ENCODE peak calls at places on chromosomes 1 and 21, in ten cellular contexts. S, U, C, Y, M, L, G, X, Z and P are unnamed samples.

GRCh38 chr1:232149302-232150201 is 480.4 kb downstream of the SIPA1L2 start:
- DNase-seq in L (no peak), Y (no peak), S (peak), M (peak), C (no peak), X (no peak), Z (no peak), U (no peak), G (no peak), P (no peak)

GRCh38 chr1:179012033-179012432 is 13.7 kb upstream of the FAM20B start:
- DNase-seq in Y (no peak), S (peak), M (no peak), L (no peak), Z (no peak), G (no peak), X (no peak), U (no peak), C (no peak), P (no peak)

GRCh38 chr1:24928631-24929090 is 1.4 kb downstream of the RUNX3 start:
- DNase-seq in G (peak), Y (no peak), X (peak), Z (no peak), M (no peak), S (no peak), L (peak), C (peak), U (no peak), P (no peak)

GRCh38 chr1:94117250-94117851 is 3.6 kb downstream of the ABCA4 start:
- DNase-seq in X (no peak), Z (no peak), G (no peak), S (no peak), C (no peak), Y (no peak), L (no peak), U (no peak), M (no peak), P (no peak)

GRCh38 chr1:16367258-16367967 is 371 bp downstream of the SZRD1 start:
- DNase-seq in G (peak), M (peak), Y (peak), U (peak), L (peak), C (peak), Z (peak), X (peak), S (peak), P (peak)

GRCh38 chr1:72286401-72286800 is 4.1 kb upstream of the NEGR1 start:
- DNase-seq in M (no peak), L (no peak), U (no peak), X (no peak), G (no peak), S (no peak), Y (no peak), Z (no peak), C (no peak), P (no peak)

GRCh38 chr1:214234635-214235025 is 46.3 kb upstream of the SMYD2 start:
- DNase-seq in S (peak), U (no peak), L (no peak), X (no peak), Y (no peak), C (no peak), Z (no peak), G (no peak), M (no peak), P (no peak)

GRCh38 chr1:158146165-158146564 is 34.5 kb upstream of the CD1D start:
- DNase-seq in M (peak), G (no peak), C (no peak), U (no peak), S (peak), Y (no peak), L (no peak), X (no peak), Z (no peak), P (no peak)

GRCh38 chr1:12113433-12114339 is 50.6 kb downstream of the TNFRSF8 start:
- DNase-seq in M (no peak), Z (no peak), Y (no peak), C (no peak), L (no peak), U (no peak), G (no peak), S (peak), X (peak), P (no peak)

GRCh38 chr1:153790996-153791855 is 16.0 kb downstream of the SLC27A3 start:
- DNase-seq in S (peak), M (no peak), C (no peak), Z (peak), U (peak), Y (peak), X (peak), G (no peak), L (no peak), P (peak)

GRCh38 chr1:193338194-193338593 is 151.8 kb upstream of the B3GALT2 start:
- DNase-seq in U (no peak), L (no peak), M (peak), X (no peak), Y (no peak), G (no peak), C (no peak), Z (no peak), S (peak), P (peak)

GRCh38 chr1:23922321-23922943 is 9.3 kb upstream of the CNR2 start:
- DNase-seq in U (no peak), G (no peak), M (no peak), Y (no peak), X (no peak), C (no peak), Z (no peak), L (no peak), S (no peak), P (no peak)

GRCh38 chr1:116218922-116219321 is 107.7 kb downstream of the MAB21L3 start:
- DNase-seq in L (no peak), G (no peak), S (peak), Z (no peak), M (no peak), Y (no peak), C (no peak), U (no peak), X (no peak), P (no peak)

GRCh38 chr1:236345728-236346127 is 48.4 kb upstream of the EDARADD start:
- DNase-seq in X (peak), S (no peak), Z (peak), L (peak), Y (no peak), U (no peak), M (no peak), G (no peak), C (no peak), P (no peak)

GRCh38 chr1:186330758-186331157 is 44.3 kb downstream of the TPR start:
- DNase-seq in X (no peak), Y (no peak), M (no peak), U (no peak), C (no peak), G (no peak), S (no peak), L (no peak), Z (peak), P (no peak)

GRCh38 chr1:29969576-29969975 is 733.3 kb downstream of the PTPRU start:
- DNase-seq in L (no peak), Z (no peak), U (no peak), X (no peak), G (no peak), S (no peak), C (no peak), M (no peak), Y (no peak), P (no peak)

GRCh38 chr1:109295712-109296415 is 10.9 kb downstream of the MYBPHL start:
- DNase-seq in X (no peak), C (no peak), M (no peak), L (no peak), G (no peak), S (no peak), U (no peak), Z (no peak), Y (no peak), P (no peak)

GRCh38 chr1:207941664-207942063 is 30.7 kb upstream of the CD34 start:
- DNase-seq in M (no peak), C (no peak), X (no peak), Y (no peak), G (no peak), Z (no peak), L (no peak), S (peak), U (peak), P (no peak)

GRCh38 chr1:26696191-26696644 is 403 bp downstream of the ARID1A start:
- DNase-seq in L (peak), S (no peak), U (peak), Y (peak), G (no peak), M (no peak), C (peak), X (peak), Z (no peak), P (no peak)

GRCh38 chr1:21372383-21372782 is 67.6 kb upstream of the NBPF3 start:
- DNase-seq in X (no peak), L (no peak), Y (peak), S (no peak), G (no peak), U (no peak), C (no peak), Z (no peak), M (no peak), P (no peak)

GRCh38 chr1:2973661-2974593 is 47.3 kb upstream of the ACTRT2 start:
- DNase-seq in U (no peak), G (no peak), S (no peak), M (no peak), C (no peak), L (no peak), X (peak), Z (peak), Y (no peak), P (no peak)

GRCh38 chr21:32494946-32495703 is 82.6 kb downstream of the EVA1C start:
- DNase-seq in X (peak), G (no peak), S (peak), C (no peak), L (no peak), Z (no peak), U (peak), M (peak), Y (no peak), P (no peak)

GRCh38 chr1:182601926-182602325 is 2.3 kb downstream of the RGS16 start:
- DNase-seq in C (no peak), Z (no peak), Y (no peak), G (no peak), U (no peak), L (no peak), S (no peak), M (no peak), X (no peak), P (no peak)

GRCh38 chr21:26843912-26844257 is 1.3 kb downstream of the ADAMTS1 start:
- DNase-seq in Z (no peak), M (peak), Y (no peak), G (no peak), S (peak), C (no peak), L (no peak), X (no peak), U (no peak), P (no peak)

GRCh38 chr21:46537026-46537425 is 67.9 kb downstream of the S100B start:
- DNase-seq in X (no peak), S (no peak), M (no peak), Y (no peak), U (no peak), L (no peak), Z (no peak), C (no peak), G (no peak), P (no peak)

GRCh38 chr1:89810880-89811279 is 10.0 kb upstream of the LRRC8D start:
- DNase-seq in Z (no peak), M (no peak), C (no peak), X (no peak), L (no peak), G (no peak), U (no peak), Y (no peak), S (no peak), P (no peak)

GRCh38 chr1:34398916-34399275 is 222.2 kb downstream of the C1orf94 start:
- DNase-seq in S (no peak), C (no peak), G (no peak), U (no peak), Y (no peak), X (no peak), M (no peak), L (peak), Z (no peak), P (no peak)
- TF ChIP-seq CTCF in S (no peak), C (no peak), G (peak), U (no peak), Y (no peak), X (no peak), M (no peak), L (peak), Z (no peak), P (no peak)

DNA sequence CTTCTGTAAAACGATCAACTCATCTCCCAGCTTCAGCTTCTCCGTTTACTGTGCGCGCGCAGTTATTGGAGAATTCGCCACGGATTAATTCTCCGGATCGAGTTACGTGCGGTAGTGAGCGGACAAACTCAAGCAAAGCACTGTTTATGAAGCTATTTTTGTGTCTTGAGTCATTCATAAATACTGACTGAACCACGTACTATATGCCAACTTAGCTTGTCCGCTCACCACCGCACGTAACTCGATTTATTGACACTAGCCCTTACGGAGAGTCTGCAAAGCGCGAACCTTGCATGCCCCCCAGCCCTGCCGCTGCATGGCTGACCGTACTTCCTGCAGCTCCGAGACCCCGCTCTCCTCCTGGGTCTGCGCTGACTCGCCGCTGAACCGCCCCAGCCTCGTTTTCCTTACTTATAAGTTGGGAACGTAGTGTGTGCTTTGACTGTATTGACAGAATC is 773 bp downstream of the CHD1L start:
- DNase-seq in M (peak), C (peak), G (peak), L (peak), Z (peak), S (no peak), U (peak), X (peak), Y (peak), P (peak)
- TF ChIP-seq CTCF in M (peak), C (no peak), G (no peak), L (no peak), Z (no peak), S (no peak), U (no peak), X (peak), Y (no peak), P (peak)

GRCh38 chr1:228471762-228472398 is 15.3 kb upstream of the RNF187 start:
- DNase-seq in G (no peak), Y (no peak), C (no peak), X (peak), M (peak), Z (peak), L (no peak), S (peak), U (no peak), P (peak)
- TF ChIP-seq CTCF in G (peak), Y (peak), C (peak), X (peak), M (no peak), Z (peak), L (peak), S (peak), U (peak), P (peak)

GRCh38 chr21:36859744-36860501 is 106.5 kb downstream of the HLCS start:
- DNase-seq in Y (peak), C (peak), X (peak), L (no peak), Z (peak), G (no peak), U (peak), M (peak), S (peak), P (peak)
- TF ChIP-seq CTCF in Y (no peak), C (no peak), X (no peak), L (no peak), Z (no peak), G (no peak), U (no peak), M (no peak), S (no peak), P (no peak)

GRCh38 chr21:40155563-40155962 is 288.3 kb downstream of the PCP4 start:
- DNase-seq in U (no peak), C (no peak), Z (no peak), G (no peak), L (no peak), M (no peak), S (no peak), Y (no peak), X (no peak), P (no peak)
- TF ChIP-seq CTCF in U (no peak), C (no peak), Z (no peak), G (no peak), L (no peak), M (no peak), S (no peak), Y (no peak), X (no peak), P (no peak)

GRCh38 chr1:171799166-171799565 is 17.7 kb downstream of the METTL13 start:
- DNase-seq in Y (no peak), L (no peak), U (no peak), M (no peak), Z (no peak), G (no peak), X (no peak), C (no peak), S (peak), P (no peak)

GRCh38 chr1:171801395-171801990 is 20.0 kb downstream of the METTL13 start:
- DNase-seq in G (no peak), C (peak), S (peak), X (peak), Y (no peak), U (no peak), M (peak), L (peak), Z (peak), P (peak)

GRCh38 chr1:171798760-171799159 is 17.3 kb downstream of the METTL13 start:
- DNase-seq in X (no peak), M (no peak), G (no peak), U (no peak), S (peak), Z (no peak), Y (no peak), C (no peak), L (no peak), P (no peak)

GRCh38 chr1:171800850-171801249 is 19.4 kb downstream of the METTL13 start:
- DNase-seq in X (no peak), U (no peak), Y (no peak), S (no peak), C (no peak), M (no peak), L (no peak), G (no peak), Z (no peak), P (no peak)

GRCh38 chr1:171800342-171800741 is 18.9 kb downstream of the METTL13 start:
- DNase-seq in S (no peak), C (no peak), G (no peak), Y (no peak), M (no peak), X (no peak), L (no peak), U (no peak), Z (no peak), P (no peak)
- TF ChIP-seq CTCF in S (no peak), C (no peak), G (no peak), Y (no peak), M (no peak), X (no peak), L (no peak), U (no peak), Z (no peak), P (no peak)

DNA sequence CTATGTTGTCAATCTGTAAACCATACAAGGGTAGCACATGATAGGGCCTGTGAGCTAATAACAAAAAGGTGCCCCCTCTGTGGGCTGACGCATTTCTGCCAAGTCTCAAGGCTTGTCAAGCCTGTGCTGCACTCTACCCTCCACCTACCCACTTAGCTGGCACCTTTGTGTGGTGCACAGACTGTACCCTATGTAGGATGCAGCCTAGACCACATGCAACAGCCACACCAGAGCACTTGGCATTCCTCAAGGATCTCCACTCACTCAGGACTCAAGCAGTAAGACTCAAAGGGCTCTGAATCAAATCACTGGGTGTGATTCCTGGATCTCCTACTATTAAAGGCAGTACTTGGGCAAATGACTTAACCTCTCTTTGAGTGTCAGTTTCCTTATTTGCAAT is 133.5 kb downstream of the BEND5 start:
- DNase-seq in X (no peak), Z (no peak), G (no peak), Y (no peak), C (no peak), S (no peak), U (no peak), M (no peak), L (no peak), P (no peak)
- TF ChIP-seq CTCF in X (no peak), Z (no peak), G (no peak), Y (no peak), C (no peak), S (no peak), U (no peak), M (no peak), L (no peak), P (no peak)

GRCh38 chr1:17601643-17602382 is 62.3 kb downstream of the ARHGEF10L start:
- DNase-seq in L (no peak), M (no peak), G (no peak), C (no peak), Z (peak), Y (no peak), X (no peak), S (no peak), U (no peak), P (no peak)
- TF ChIP-seq CTCF in L (no peak), M (no peak), G (no peak), C (no peak), Z (peak), Y (no peak), X (no peak), S (no peak), U (no peak), P (no peak)

GRCh38 chr1:233238884-233239432 is 56.6 kb downstream of the PCNX2 start:
- DNase-seq in Z (peak), U (no peak), C (no peak), Y (no peak), X (no peak), L (no peak), S (peak), G (no peak), M (no peak), P (no peak)
- TF ChIP-seq CTCF in Z (no peak), U (no peak), C (no peak), Y (no peak), X (no peak), L (no peak), S (no peak), G (no peak), M (no peak), P (peak)